ENCODE peak calls at places on chromosomes 11 and 22, in four cellular contexts. One of them, this sample, is unnamed.

GRCh38 chr11:74672332-74672955 is 58.8 kb downstream of the CHRDL2 start:
- DNase-seq in K562: no peak
- DNase-seq in fibroblast of the aortic adventitia: no peak
- DNase-seq in IMR-90: no peak
- DNase-seq in this sample: no peak

GRCh38 chr11:66619080-66619554 is 2.7 kb downstream of the RBM14 start:
- DNase-seq in K562: no peak
- DNase-seq in fibroblast of the aortic adventitia: peak; percentile 79
- DNase-seq in IMR-90: peak; percentile 57
- DNase-seq in this sample: peak; percentile 60

GRCh38 chr11:44766112-44766971 is 39.6 kb downstream of the TSPAN18 start:
- DNase-seq in K562: peak; percentile 45
- DNase-seq in fibroblast of the aortic adventitia: peak; percentile 93
- DNase-seq in IMR-90: peak; percentile 93
- DNase-seq in this sample: peak; percentile 95

GRCh38 chr11:121337078-121337477 is 44.5 kb downstream of the SC5D start:
- DNase-seq in K562: no peak
- DNase-seq in fibroblast of the aortic adventitia: no peak
- DNase-seq in IMR-90: no peak
- DNase-seq in this sample: no peak

GRCh38 chr11:9838229-9838628 is 174.4 kb downstream of the SWAP70 start:
- DNase-seq in K562: no peak
- DNase-seq in fibroblast of the aortic adventitia: peak; percentile 50
- DNase-seq in IMR-90: no peak
- DNase-seq in this sample: no peak

GRCh38 chr11:28132541-28132940 is 24.4 kb downstream of the METTL15 start:
- DNase-seq in K562: no peak
- DNase-seq in fibroblast of the aortic adventitia: no peak
- DNase-seq in IMR-90: peak; percentile 41
- DNase-seq in this sample: no peak

GRCh38 chr11:83574516-83574915 is 288.3 kb upstream of the CCDC90B start:
- DNase-seq in K562: no peak
- DNase-seq in fibroblast of the aortic adventitia: peak; percentile 34
- DNase-seq in IMR-90: peak; percentile 58
- DNase-seq in this sample: peak; percentile 6

GRCh38 chr11:87038235-87038960 is 664 bp downstream of the TMEM135 start:
- DNase-seq in K562: peak; percentile 14
- DNase-seq in fibroblast of the aortic adventitia: no peak
- DNase-seq in IMR-90: no peak
- DNase-seq in this sample: no peak

GRCh38 chr22:29144786-29145160 is 60.9 kb upstream of the EMID1 start:
- DNase-seq in K562: no peak
- DNase-seq in fibroblast of the aortic adventitia: no peak
- DNase-seq in IMR-90: no peak
- DNase-seq in this sample: no peak

GRCh38 chr11:76256448-76256847 is 50.1 kb upstream of the WNT11 start:
- DNase-seq in K562: no peak
- DNase-seq in fibroblast of the aortic adventitia: no peak
- DNase-seq in IMR-90: no peak
- DNase-seq in this sample: no peak

GRCh38 chr22:29314074-29314473 is 1.4 kb downstream of the RASL10A start:
- DNase-seq in K562: no peak
- DNase-seq in fibroblast of the aortic adventitia: no peak
- DNase-seq in IMR-90: no peak
- DNase-seq in this sample: no peak

GRCh38 chr11:70498976-70499801 is 100.9 kb downstream of the CTTN start:
- DNase-seq in K562: no peak
- DNase-seq in fibroblast of the aortic adventitia: no peak
- DNase-seq in IMR-90: no peak
- DNase-seq in this sample: no peak

GRCh38 chr11:69854719-69855118 is 35.5 kb upstream of the FGF3 start:
- DNase-seq in K562: no peak
- DNase-seq in fibroblast of the aortic adventitia: peak; percentile 16
- DNase-seq in IMR-90: peak; percentile 50
- DNase-seq in this sample: peak; percentile 78

GRCh38 chr11:30789270-30789669 is 203.1 kb upstream of the MPPED2 start:
- DNase-seq in K562: no peak
- DNase-seq in fibroblast of the aortic adventitia: no peak
- DNase-seq in IMR-90: peak; percentile 70
- DNase-seq in this sample: no peak

GRCh38 chr11:78525720-78526119 is 48.9 kb downstream of the NARS2 start:
- DNase-seq in K562: no peak
- DNase-seq in fibroblast of the aortic adventitia: no peak
- DNase-seq in IMR-90: no peak
- DNase-seq in this sample: no peak

GRCh38 chr11:17267576-17267975 is 9.0 kb upstream of the NUCB2 start:
- DNase-seq in K562: no peak
- DNase-seq in fibroblast of the aortic adventitia: no peak
- DNase-seq in IMR-90: peak; percentile 33
- DNase-seq in this sample: no peak

GRCh38 chr22:24555160-24555495 is 190 bp upstream of the GUCD1 start:
- DNase-seq in K562: peak; percentile 96
- DNase-seq in fibroblast of the aortic adventitia: peak; percentile 99
- DNase-seq in IMR-90: peak; percentile 98
- DNase-seq in this sample: peak; percentile 99

GRCh38 chr22:46761539-46762237 is 762 bp upstream of the TBC1D22A start:
- DNase-seq in K562: peak; percentile 24
- DNase-seq in fibroblast of the aortic adventitia: no peak
- DNase-seq in IMR-90: peak; percentile 9
- DNase-seq in this sample: no peak

GRCh38 chr11:45182902-45183301 is 36.5 kb downstream of the PRDM11 start:
- DNase-seq in K562: peak; percentile 33
- DNase-seq in fibroblast of the aortic adventitia: peak; percentile 30
- DNase-seq in IMR-90: peak; percentile 19
- DNase-seq in this sample: peak; percentile 20

GRCh38 chr11:16773981-16774710 is 35.7 kb downstream of the C11orf58 start:
- DNase-seq in K562: no peak
- DNase-seq in fibroblast of the aortic adventitia: no peak
- DNase-seq in IMR-90: no peak
- DNase-seq in this sample: no peak

GRCh38 chr11:134498326-134499139 is 86.5 kb upstream of the B3GAT1 start:
- DNase-seq in K562: no peak
- DNase-seq in fibroblast of the aortic adventitia: no peak
- DNase-seq in IMR-90: no peak
- DNase-seq in this sample: no peak

GRCh38 chr11:15176646-15177163 is 62.0 kb downstream of the INSC start:
- DNase-seq in K562: no peak
- DNase-seq in fibroblast of the aortic adventitia: no peak
- DNase-seq in IMR-90: no peak
- DNase-seq in this sample: no peak

GRCh38 chr11:78065239-78065638 is 1.6 kb downstream of the THRSP start:
- DNase-seq in K562: no peak
- DNase-seq in fibroblast of the aortic adventitia: no peak
- DNase-seq in IMR-90: no peak
- DNase-seq in this sample: no peak

GRCh38 chr11:100735949-100736675 is 49.0 kb downstream of the ARHGAP42 start:
- DNase-seq in K562: no peak
- DNase-seq in fibroblast of the aortic adventitia: peak; percentile 15
- DNase-seq in IMR-90: peak; percentile 35
- DNase-seq in this sample: peak; percentile 81

GRCh38 chr11:105244157-105244820 is 104.7 kb upstream of the CARD18 start:
- DNase-seq in K562: no peak
- DNase-seq in fibroblast of the aortic adventitia: peak; percentile 91
- DNase-seq in IMR-90: peak; percentile 98
- DNase-seq in this sample: peak; percentile 94

GRCh38 chr11:68966894-68967780 is 13.6 kb downstream of the MRGPRD start:
- DNase-seq in K562: no peak
- DNase-seq in fibroblast of the aortic adventitia: no peak
- DNase-seq in IMR-90: no peak
- DNase-seq in this sample: no peak

GRCh38 chr11:46680815-46681214 is 19.6 kb downstream of the ARHGAP1 start:
- DNase-seq in K562: no peak
- DNase-seq in fibroblast of the aortic adventitia: no peak
- DNase-seq in IMR-90: no peak
- DNase-seq in this sample: no peak

GRCh38 chr11:76083563-76084451 is 122.5 kb downstream of the WNT11 start:
- DNase-seq in K562: no peak
- DNase-seq in fibroblast of the aortic adventitia: peak; percentile 30
- DNase-seq in IMR-90: no peak
- DNase-seq in this sample: peak; percentile 11

GRCh38 chr22:48605856-48606255 is 1221.8 kb downstream of the BRD1 start:
- DNase-seq in K562: no peak
- DNase-seq in fibroblast of the aortic adventitia: no peak
- DNase-seq in IMR-90: no peak
- DNase-seq in this sample: no peak

GRCh38 chr11:110883266-110883665 is 171.0 kb upstream of the ARHGAP20 start:
- DNase-seq in K562: no peak
- DNase-seq in fibroblast of the aortic adventitia: peak; percentile 89
- DNase-seq in IMR-90: peak; percentile 32
- DNase-seq in this sample: no peak

GRCh38 chr11:92880391-92880790 is 89.1 kb upstream of the MTNR1B start:
- DNase-seq in K562: no peak
- DNase-seq in fibroblast of the aortic adventitia: no peak
- DNase-seq in IMR-90: no peak
- DNase-seq in this sample: peak; percentile 3

GRCh38 chr11:70650075-70650909 is 252.0 kb downstream of the CTTN start:
- DNase-seq in K562: peak; percentile 71
- DNase-seq in fibroblast of the aortic adventitia: peak; percentile 65
- DNase-seq in IMR-90: peak; percentile 69
- DNase-seq in this sample: peak; percentile 64

GRCh38 chr11:128195057-128195751 is 392.2 kb downstream of the ETS1 start:
- DNase-seq in K562: peak; percentile 9
- DNase-seq in fibroblast of the aortic adventitia: no peak
- DNase-seq in IMR-90: no peak
- DNase-seq in this sample: no peak

GRCh38 chr11:130208241-130209127 is 48.9 kb downstream of the ST14 start:
- DNase-seq in K562: no peak
- DNase-seq in fibroblast of the aortic adventitia: no peak
- DNase-seq in IMR-90: no peak
- DNase-seq in this sample: no peak

GRCh38 chr11:75507571-75507970 is 18.2 kb downstream of the GDPD5 start:
- DNase-seq in K562: no peak
- DNase-seq in fibroblast of the aortic adventitia: no peak
- DNase-seq in IMR-90: no peak
- DNase-seq in this sample: no peak

GRCh38 chr11:44531116-44531504 is 34.4 kb upstream of the CD82 start:
- DNase-seq in K562: peak; percentile 94
- DNase-seq in fibroblast of the aortic adventitia: no peak
- DNase-seq in IMR-90: no peak
- DNase-seq in this sample: no peak

GRCh38 chr22:24996420-24996952 is 44.0 kb downstream of the KIAA1671 start:
- DNase-seq in K562: no peak
- DNase-seq in fibroblast of the aortic adventitia: peak; percentile 61
- DNase-seq in IMR-90: no peak
- DNase-seq in this sample: no peak

GRCh38 chr11:16096336-16096735 is 260.0 kb downstream of the SOX6 start:
- DNase-seq in K562: no peak
- DNase-seq in fibroblast of the aortic adventitia: peak; percentile 4
- DNase-seq in IMR-90: peak; percentile 45
- DNase-seq in this sample: no peak

GRCh38 chr11:107653077-107653476 is 58.8 kb downstream of the SLN start:
- DNase-seq in K562: no peak
- DNase-seq in fibroblast of the aortic adventitia: peak; percentile 2
- DNase-seq in IMR-90: no peak
- DNase-seq in this sample: no peak

GRCh38 chr11:1274501-1274900 is 34.9 kb downstream of the TOLLIP start:
- DNase-seq in K562: no peak
- DNase-seq in fibroblast of the aortic adventitia: no peak
- DNase-seq in IMR-90: no peak
- DNase-seq in this sample: no peak
- TF ChIP-seq CTCF in K562: no peak
- TF ChIP-seq CTCF in fibroblast of the aortic adventitia: no peak
- TF ChIP-seq CTCF in IMR-90: no peak
- TF ChIP-seq CTCF in this sample: no peak

DNA sequence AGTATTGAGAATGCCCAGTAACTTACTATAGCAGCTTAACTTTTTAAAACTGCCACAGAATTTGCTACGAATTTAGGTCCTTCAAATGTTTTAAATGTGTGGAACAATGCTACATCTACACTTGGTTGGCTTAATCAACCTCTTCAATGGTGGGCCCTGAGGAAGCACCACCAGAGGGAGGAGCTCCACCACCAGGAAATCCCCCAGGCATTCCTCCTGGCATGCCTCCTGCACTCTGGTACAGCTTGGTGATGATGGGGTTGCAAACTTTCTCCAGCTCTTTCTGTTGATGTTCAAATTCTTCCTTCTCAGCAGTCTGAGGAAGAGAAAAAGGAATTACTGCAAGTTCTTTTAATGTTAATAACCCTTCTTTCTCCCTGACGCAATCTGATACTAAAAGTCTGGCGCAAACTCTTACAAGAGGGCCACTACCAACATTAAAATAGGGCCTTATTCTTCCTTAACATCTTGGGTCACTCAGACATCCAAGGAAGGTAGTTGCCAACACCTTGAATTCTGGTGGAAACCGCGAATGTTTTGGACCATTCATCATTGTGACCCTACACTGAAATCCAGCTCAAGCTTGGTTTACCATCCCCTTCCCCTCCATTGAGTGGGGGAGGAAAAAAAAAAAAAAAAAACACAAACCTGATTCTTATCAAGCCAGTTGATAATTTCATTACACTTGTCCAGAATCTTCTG is 4.2 kb downstream of the HSPA8 start:
- DNase-seq in K562: no peak
- DNase-seq in fibroblast of the aortic adventitia: no peak
- DNase-seq in IMR-90: no peak
- DNase-seq in this sample: no peak
- H3K4me3 ChIP-seq in K562: peak overlapping the region; percentile 89
- H3K4me3 ChIP-seq in fibroblast of the aortic adventitia: peak overlapping the region; percentile 99
- H3K4me3 ChIP-seq in IMR-90: no peak overlapping the region
- H3K4me3 ChIP-seq in this sample: peak overlapping the region; percentile 100

GRCh38 chr22:39428597-39429071 is 28.2 kb upstream of the MGAT3 start:
- DNase-seq in K562: peak; percentile 18
- DNase-seq in fibroblast of the aortic adventitia: no peak
- DNase-seq in IMR-90: no peak
- DNase-seq in this sample: peak; percentile 40
- TF ChIP-seq CTCF in K562: no peak
- TF ChIP-seq CTCF in fibroblast of the aortic adventitia: no peak
- TF ChIP-seq CTCF in IMR-90: no peak
- TF ChIP-seq CTCF in this sample: no peak

DNA sequence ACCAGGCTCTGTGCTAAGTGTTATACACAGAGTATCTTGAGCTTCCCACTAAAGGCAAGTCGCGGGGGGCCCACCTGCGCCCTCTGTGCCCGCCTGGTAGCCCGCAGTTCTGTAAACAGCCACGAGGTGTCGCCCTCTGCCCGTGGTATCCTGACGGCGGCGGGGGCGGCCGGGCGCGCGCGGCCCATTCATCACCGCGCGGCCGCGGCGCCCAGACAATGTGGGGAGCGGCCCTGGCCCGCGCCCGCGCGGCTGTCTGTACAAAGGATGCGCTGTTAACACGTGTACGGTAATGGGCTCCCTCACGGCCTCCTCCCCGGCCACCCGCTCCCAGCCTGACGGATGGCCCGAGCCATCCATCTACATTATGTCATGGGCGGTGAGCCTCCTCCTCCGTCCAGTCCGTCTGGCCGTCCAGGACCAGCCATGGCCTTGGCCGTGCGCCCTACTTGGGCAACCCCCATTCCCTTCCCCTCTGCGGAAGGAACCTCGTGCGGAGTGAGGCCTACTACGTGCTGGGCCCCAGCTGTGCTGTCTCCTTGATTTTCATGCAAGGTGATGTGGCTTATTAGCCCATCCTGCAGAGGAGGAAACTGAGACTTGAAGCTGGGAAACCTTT is 99.4 kb downstream of the MIAT start:
- DNase-seq in K562: peak; percentile 57
- DNase-seq in fibroblast of the aortic adventitia: peak; percentile 47
- DNase-seq in IMR-90: peak; percentile 36
- DNase-seq in this sample: peak; percentile 49
- H3K4me3 ChIP-seq in K562: no peak overlapping the region
- H3K4me3 ChIP-seq in fibroblast of the aortic adventitia: peak overlapping the region; percentile 46
- H3K4me3 ChIP-seq in IMR-90: peak overlapping the region; percentile 17
- H3K4me3 ChIP-seq in this sample: peak overlapping the region; percentile 42